ENCODE peak calls at places on chromosome 19, in nine cellular contexts. One of them, this sample, is unnamed.

GRCh38 chr19:17088552-17088951 is 13.0 kb downstream of the MYO9B start:
- DNase-seq in esophagus squamous epithelium: no peak
- DNase-seq in left lung: no peak
- DNase-seq in kidney: no peak
- DNase-seq in BJ: no peak
- DNase-seq in Panc1: no peak
- DNase-seq in AG09309: no peak
- DNase-seq in cardiac muscle cell: no peak
- DNase-seq in left ventricle myocardium inferior: no peak
- DNase-seq in this sample: no peak

GRCh38 chr19:35362261-35363000 is 4.2 kb downstream of the FFAR3 start:
- DNase-seq in cardiac muscle cell: no peak
- DNase-seq in AG09309: no peak
- DNase-seq in BJ: no peak
- DNase-seq in esophagus squamous epithelium: no peak
- DNase-seq in left lung: no peak
- DNase-seq in left ventricle myocardium inferior: no peak
- DNase-seq in kidney: no peak
- DNase-seq in Panc1: no peak
- DNase-seq in this sample: no peak

GRCh38 chr19:4745986-4746385 is 22.3 kb upstream of the DPP9 start:
- DNase-seq in esophagus squamous epithelium: no peak
- DNase-seq in AG09309: no peak
- DNase-seq in BJ: no peak
- DNase-seq in kidney: no peak
- DNase-seq in cardiac muscle cell: no peak
- DNase-seq in left ventricle myocardium inferior: no peak
- DNase-seq in Panc1: no peak
- DNase-seq in left lung: no peak
- DNase-seq in this sample: no peak

GRCh38 chr19:51439021-51439465 is 19.2 kb downstream of the SIGLEC8 start:
- DNase-seq in Panc1: no peak
- DNase-seq in AG09309: no peak
- DNase-seq in left ventricle myocardium inferior: no peak
- DNase-seq in esophagus squamous epithelium: no peak
- DNase-seq in kidney: peak; percentile 41
- DNase-seq in cardiac muscle cell: peak; percentile 6
- DNase-seq in left lung: no peak
- DNase-seq in BJ: no peak
- DNase-seq in this sample: no peak

GRCh38 chr19:51323481-51323891 is 12.0 kb downstream of the IGLON5 start:
- DNase-seq in esophagus squamous epithelium: no peak
- DNase-seq in left lung: peak; percentile 64
- DNase-seq in left ventricle myocardium inferior: no peak
- DNase-seq in BJ: no peak
- DNase-seq in AG09309: no peak
- DNase-seq in kidney: no peak
- DNase-seq in cardiac muscle cell: no peak
- DNase-seq in Panc1: no peak
- DNase-seq in this sample: no peak

GRCh38 chr19:38266070-38266469 is 1.7 kb downstream of the SPINT2 start:
- DNase-seq in left lung: no peak
- DNase-seq in Panc1: no peak
- DNase-seq in kidney: peak; percentile 63
- DNase-seq in esophagus squamous epithelium: no peak
- DNase-seq in left ventricle myocardium inferior: no peak
- DNase-seq in AG09309: no peak
- DNase-seq in cardiac muscle cell: no peak
- DNase-seq in BJ: no peak
- DNase-seq in this sample: no peak

GRCh38 chr19:5595129-5595528 is 27.4 kb upstream of the TINCR start:
- DNase-seq in left lung: no peak
- DNase-seq in BJ: no peak
- DNase-seq in left ventricle myocardium inferior: no peak
- DNase-seq in esophagus squamous epithelium: no peak
- DNase-seq in kidney: peak; percentile 48
- DNase-seq in cardiac muscle cell: no peak
- DNase-seq in Panc1: no peak
- DNase-seq in AG09309: no peak
- DNase-seq in this sample: no peak

GRCh38 chr19:8334458-8335342 is 8.4 kb downstream of the KANK3 start:
- DNase-seq in left lung: peak; percentile 87
- DNase-seq in cardiac muscle cell: peak; percentile 72
- DNase-seq in left ventricle myocardium inferior: peak; percentile 41
- DNase-seq in esophagus squamous epithelium: no peak
- DNase-seq in BJ: no peak
- DNase-seq in kidney: no peak
- DNase-seq in AG09309: no peak
- DNase-seq in Panc1: no peak
- DNase-seq in this sample: peak; percentile 64

GRCh38 chr19:13079542-13079986 is 23.1 kb downstream of the LYL1 start:
- DNase-seq in AG09309: no peak
- DNase-seq in Panc1: no peak
- DNase-seq in left lung: no peak
- DNase-seq in esophagus squamous epithelium: no peak
- DNase-seq in kidney: no peak
- DNase-seq in BJ: peak; percentile 70
- DNase-seq in cardiac muscle cell: no peak
- DNase-seq in left ventricle myocardium inferior: no peak
- DNase-seq in this sample: no peak

GRCh38 chr19:45117167-45117594 is 24.2 kb downstream of the PPP1R37 start:
- DNase-seq in left ventricle myocardium inferior: no peak
- DNase-seq in cardiac muscle cell: peak; percentile 67
- DNase-seq in AG09309: no peak
- DNase-seq in left lung: no peak
- DNase-seq in kidney: no peak
- DNase-seq in esophagus squamous epithelium: no peak
- DNase-seq in Panc1: no peak
- DNase-seq in BJ: no peak
- DNase-seq in this sample: no peak

GRCh38 chr19:45114116-45114515 is 21.1 kb downstream of the PPP1R37 start:
- DNase-seq in kidney: no peak
- DNase-seq in left ventricle myocardium inferior: no peak
- DNase-seq in AG09309: no peak
- DNase-seq in left lung: no peak
- DNase-seq in BJ: no peak
- DNase-seq in esophagus squamous epithelium: no peak
- DNase-seq in cardiac muscle cell: no peak
- DNase-seq in Panc1: no peak
- DNase-seq in this sample: no peak

GRCh38 chr19:45119582-45119981 is 26.6 kb downstream of the PPP1R37 start:
- DNase-seq in BJ: no peak
- DNase-seq in AG09309: no peak
- DNase-seq in left lung: no peak
- DNase-seq in cardiac muscle cell: no peak
- DNase-seq in kidney: no peak
- DNase-seq in Panc1: no peak
- DNase-seq in left ventricle myocardium inferior: no peak
- DNase-seq in esophagus squamous epithelium: no peak
- DNase-seq in this sample: no peak

GRCh38 chr19:45115809-45116615 is 23.0 kb downstream of the PPP1R37 start:
- DNase-seq in esophagus squamous epithelium: no peak
- DNase-seq in AG09309: no peak
- DNase-seq in cardiac muscle cell: no peak
- DNase-seq in left ventricle myocardium inferior: no peak
- DNase-seq in Panc1: no peak
- DNase-seq in left lung: no peak
- DNase-seq in BJ: no peak
- DNase-seq in kidney: no peak
- DNase-seq in this sample: no peak

GRCh38 chr19:45117666-45118065 is 24.7 kb downstream of the PPP1R37 start:
- DNase-seq in cardiac muscle cell: no peak
- DNase-seq in left ventricle myocardium inferior: no peak
- DNase-seq in kidney: no peak
- DNase-seq in left lung: no peak
- DNase-seq in Panc1: no peak
- DNase-seq in BJ: no peak
- DNase-seq in AG09309: no peak
- DNase-seq in esophagus squamous epithelium: no peak
- DNase-seq in this sample: no peak
- H3K4me3 ChIP-seq in cardiac muscle cell: no peak overlapping the region
- H3K4me3 ChIP-seq in left ventricle myocardium inferior: no peak overlapping the region
- H3K4me3 ChIP-seq in kidney: no peak overlapping the region
- H3K4me3 ChIP-seq in left lung: no peak overlapping the region
- H3K4me3 ChIP-seq in Panc1: no peak overlapping the region
- H3K4me3 ChIP-seq in BJ: no peak overlapping the region
- H3K4me3 ChIP-seq in AG09309: no peak overlapping the region
- H3K4me3 ChIP-seq in esophagus squamous epithelium: no peak overlapping the region
- H3K4me3 ChIP-seq in this sample: no peak overlapping the region

DNA sequence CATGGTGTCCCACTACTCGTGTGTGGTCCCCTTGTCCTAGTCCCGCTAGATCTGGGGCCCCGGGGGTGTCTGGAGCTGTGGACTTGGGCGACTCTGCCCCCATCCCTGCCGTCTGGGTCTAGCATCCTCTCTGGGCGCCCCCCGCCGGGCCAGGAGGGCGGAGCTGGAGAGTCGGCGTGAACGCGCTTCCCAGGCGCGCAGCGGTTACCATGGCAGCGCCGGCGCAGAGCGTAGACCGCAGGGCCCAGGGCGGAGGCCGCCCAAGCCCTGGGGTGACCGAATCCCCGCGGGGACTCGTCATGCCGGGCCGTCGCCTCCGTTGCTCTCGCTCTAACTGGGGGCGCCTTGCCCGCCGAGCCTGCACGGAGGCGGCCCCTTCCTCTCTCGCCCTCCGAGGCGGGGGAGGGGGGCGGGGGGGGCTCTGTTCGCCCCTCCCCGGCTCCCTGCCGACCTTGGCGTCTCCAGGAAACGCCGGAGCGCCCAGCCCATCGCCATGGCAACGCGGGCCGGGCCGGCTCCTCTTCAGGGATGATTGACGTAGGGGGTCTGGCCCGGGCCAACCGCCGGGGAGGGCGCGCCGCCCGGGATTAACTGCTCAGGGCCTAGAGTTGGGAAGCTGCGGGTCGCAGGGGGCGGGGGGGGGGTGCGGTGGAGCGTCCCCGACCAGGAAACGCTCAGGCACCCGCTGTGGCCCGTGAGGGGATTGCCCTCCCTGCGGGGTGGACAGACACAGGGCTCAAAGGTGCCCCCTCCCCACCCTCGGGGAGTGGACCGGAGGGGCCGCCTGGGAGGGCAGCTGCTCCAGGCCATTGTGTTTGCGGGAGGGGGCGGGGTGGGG is 8.9 kb downstream of the ISYNA1 start:
- DNase-seq in AG09309: no peak
- DNase-seq in kidney: peak; percentile 95
- DNase-seq in cardiac muscle cell: peak; percentile 89
- DNase-seq in Panc1: no peak
- DNase-seq in BJ: no peak
- DNase-seq in esophagus squamous epithelium: no peak
- DNase-seq in left ventricle myocardium inferior: peak; percentile 72
- DNase-seq in left lung: peak; percentile 93
- DNase-seq in this sample: no peak
- TF ChIP-seq CTCF in AG09309: no peak
- TF ChIP-seq CTCF in kidney: no peak
- TF ChIP-seq CTCF in cardiac muscle cell: no peak
- TF ChIP-seq CTCF in Panc1: no peak
- TF ChIP-seq CTCF in BJ: no peak
- TF ChIP-seq CTCF in esophagus squamous epithelium: no peak
- TF ChIP-seq CTCF in left ventricle myocardium inferior: no peak
- TF ChIP-seq CTCF in left lung: no peak
- TF ChIP-seq CTCF in this sample: no peak

GRCh38 chr19:2950286-2951124 is 5.7 kb upstream of the ZNF77 start:
- DNase-seq in left ventricle myocardium inferior: peak; percentile 100
- DNase-seq in BJ: peak; percentile 97
- DNase-seq in AG09309: peak; percentile 98
- DNase-seq in left lung: peak; percentile 98
- DNase-seq in cardiac muscle cell: peak; percentile 100
- DNase-seq in kidney: peak; percentile 100
- DNase-seq in esophagus squamous epithelium: peak; percentile 96
- DNase-seq in Panc1: peak; percentile 98
- DNase-seq in this sample: peak; percentile 99

GRCh38 chr19:2952953-2953481 is 8.2 kb upstream of the ZNF77 start:
- DNase-seq in cardiac muscle cell: no peak
- DNase-seq in AG09309: no peak
- DNase-seq in left ventricle myocardium inferior: no peak
- DNase-seq in kidney: peak; percentile 83
- DNase-seq in Panc1: no peak
- DNase-seq in left lung: peak; percentile 43
- DNase-seq in esophagus squamous epithelium: no peak
- DNase-seq in BJ: no peak
- DNase-seq in this sample: peak; percentile 97

GRCh38 chr19:2944775-2945574 is at the start of gene ZNF77:
- DNase-seq in left ventricle myocardium inferior: peak; percentile 99
- DNase-seq in left lung: peak; percentile 92
- DNase-seq in kidney: peak; percentile 99
- DNase-seq in esophagus squamous epithelium: peak; percentile 92
- DNase-seq in cardiac muscle cell: peak; percentile 99
- DNase-seq in BJ: peak; percentile 94
- DNase-seq in Panc1: peak; percentile 95
- DNase-seq in AG09309: peak; percentile 98
- DNase-seq in this sample: peak; percentile 99

GRCh38 chr19:2945575-2946184 is 909 bp upstream of the ZNF77 start:
- DNase-seq in cardiac muscle cell: no peak
- DNase-seq in esophagus squamous epithelium: no peak
- DNase-seq in kidney: no peak
- DNase-seq in left lung: no peak
- DNase-seq in AG09309: no peak
- DNase-seq in BJ: no peak
- DNase-seq in Panc1: no peak
- DNase-seq in left ventricle myocardium inferior: no peak
- DNase-seq in this sample: no peak

GRCh38 chr19:2949939-2950285 is 5.1 kb upstream of the ZNF77 start:
- DNase-seq in AG09309: no peak
- DNase-seq in Panc1: no peak
- DNase-seq in left ventricle myocardium inferior: no peak
- DNase-seq in kidney: no peak
- DNase-seq in left lung: no peak
- DNase-seq in BJ: no peak
- DNase-seq in esophagus squamous epithelium: no peak
- DNase-seq in cardiac muscle cell: peak; percentile 79
- DNase-seq in this sample: no peak
- H3K4me3 ChIP-seq in AG09309: peak overlapping the region; percentile 73
- H3K4me3 ChIP-seq in Panc1: peak overlapping the region; percentile 95
- H3K4me3 ChIP-seq in left ventricle myocardium inferior: peak overlapping the region; percentile 90
- H3K4me3 ChIP-seq in kidney: peak overlapping the region; percentile 94
- H3K4me3 ChIP-seq in left lung: peak overlapping the region; percentile 77
- H3K4me3 ChIP-seq in BJ: peak overlapping the region; percentile 77
- H3K4me3 ChIP-seq in esophagus squamous epithelium: peak overlapping the region; percentile 66
- H3K4me3 ChIP-seq in cardiac muscle cell: peak overlapping the region; percentile 72
- H3K4me3 ChIP-seq in this sample: peak overlapping the region; percentile 86

DNA sequence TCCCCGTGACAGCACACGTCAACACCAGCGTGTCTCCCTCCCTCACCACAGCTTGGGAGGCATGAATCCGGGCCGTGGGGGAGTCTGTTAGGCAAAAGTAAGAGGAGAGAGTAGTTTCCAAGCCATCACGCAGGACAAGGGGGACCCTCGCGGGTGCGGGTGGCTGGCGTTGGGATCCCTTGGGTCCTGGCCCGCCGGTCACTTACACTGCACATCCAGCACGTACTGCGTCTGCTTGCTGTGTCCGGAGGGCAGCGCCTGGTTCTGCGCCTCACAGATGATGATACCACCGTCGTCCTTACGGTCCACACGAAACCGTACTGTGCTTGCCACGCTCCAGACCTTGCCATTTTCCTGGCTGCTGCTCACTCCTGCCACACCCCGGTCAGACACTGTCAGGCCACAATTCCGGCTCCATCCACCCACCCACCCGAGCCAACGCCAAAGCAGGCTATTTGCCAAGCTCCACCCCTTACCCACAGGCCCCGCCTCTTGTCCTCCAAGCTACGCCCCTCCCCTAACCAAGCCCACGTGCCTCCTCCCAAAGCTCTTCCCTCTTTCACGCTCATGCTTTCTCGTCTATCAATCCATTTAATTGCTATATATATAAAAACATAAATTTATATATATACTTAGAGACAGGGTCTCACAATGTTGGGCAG is 6.6 kb upstream of the ZNF428 start:
- DNase-seq in BJ: no peak
- DNase-seq in kidney: no peak
- DNase-seq in AG09309: no peak
- DNase-seq in left ventricle myocardium inferior: no peak
- DNase-seq in cardiac muscle cell: peak; percentile 13
- DNase-seq in Panc1: no peak
- DNase-seq in esophagus squamous epithelium: no peak
- DNase-seq in left lung: no peak
- DNase-seq in this sample: no peak
- TF ChIP-seq CTCF in BJ: no peak
- TF ChIP-seq CTCF in kidney: no peak
- TF ChIP-seq CTCF in AG09309: no peak
- TF ChIP-seq CTCF in left ventricle myocardium inferior: no peak
- TF ChIP-seq CTCF in cardiac muscle cell: peak; percentile 6
- TF ChIP-seq CTCF in Panc1: no peak
- TF ChIP-seq CTCF in esophagus squamous epithelium: no peak
- TF ChIP-seq CTCF in left lung: no peak
- TF ChIP-seq CTCF in this sample: no peak